ENCODE peak calls at places on chromosomes 16 and 17, in nine cellular contexts. Z is cardiac muscle cell; W is mesendoderm; I is right atrium auricular region; T is endothelial cell of umbilical vein; E is stomach; D is neuronal stem cell; M is OCI-LY7; R is CD8-positive, alpha-beta memory T cell. S is an unnamed sample. For H3K4me1, the result is how much of the 10 kb centered on the place peaks cover.

GRCh38 chr17:82120148-82120547 is 22.1 kb upstream of the FASN start:
- DNase-seq in I (no peak), D (no peak), M (no peak), T (no peak), E (no peak), R (no peak), W (no peak), Z (no peak), S (no peak)

GRCh38 chr16:86833136-86833535 is 254.8 kb downstream of the FOXL1 start:
- DNase-seq in W (no peak), M (no peak), E (no peak), R (no peak), D (no peak), T (no peak), Z (peak), I (no peak), S (no peak)

GRCh38 chr17:48907713-48908046 is 527 bp upstream of the UBE2Z start:
- DNase-seq in W (peak), I (no peak), E (no peak), Z (peak), T (no peak), M (no peak), D (no peak), R (no peak), S (no peak)

GRCh38 chr16:13300066-13300465 is 398.7 kb downstream of the SHISA9 start:
- DNase-seq in M (no peak), I (no peak), T (no peak), W (no peak), D (no peak), R (no peak), E (no peak), Z (no peak), S (no peak)

GRCh38 chr17:38447502-38448095 is 19.3 kb downstream of the ARHGAP23 start:
- DNase-seq in M (no peak), E (no peak), Z (no peak), D (no peak), I (no peak), T (peak), W (no peak), R (no peak), S (no peak)

GRCh38 chr16:349211-349610 is 3.3 kb downstream of the AXIN1 start:
- DNase-seq in E (no peak), M (no peak), W (no peak), R (no peak), I (no peak), D (no peak), Z (no peak), T (no peak), S (no peak)

GRCh38 chr16:684961-685696 is 995 bp upstream of the JMJD8 start:
- DNase-seq in E (no peak), T (no peak), W (no peak), I (no peak), Z (no peak), M (no peak), R (no peak), D (no peak), S (no peak)

GRCh38 chr17:1783834-1784611 is 22.2 kb downstream of the SERPINF1 start:
- DNase-seq in I (peak), M (no peak), D (no peak), E (peak), Z (peak), T (peak), R (no peak), W (peak), S (peak)

GRCh38 chr17:8055851-8056231 is 17.0 kb downstream of the ALOX15B start:
- DNase-seq in Z (peak), W (no peak), E (no peak), D (no peak), R (peak), T (no peak), M (no peak), I (no peak), S (no peak)

DNA sequence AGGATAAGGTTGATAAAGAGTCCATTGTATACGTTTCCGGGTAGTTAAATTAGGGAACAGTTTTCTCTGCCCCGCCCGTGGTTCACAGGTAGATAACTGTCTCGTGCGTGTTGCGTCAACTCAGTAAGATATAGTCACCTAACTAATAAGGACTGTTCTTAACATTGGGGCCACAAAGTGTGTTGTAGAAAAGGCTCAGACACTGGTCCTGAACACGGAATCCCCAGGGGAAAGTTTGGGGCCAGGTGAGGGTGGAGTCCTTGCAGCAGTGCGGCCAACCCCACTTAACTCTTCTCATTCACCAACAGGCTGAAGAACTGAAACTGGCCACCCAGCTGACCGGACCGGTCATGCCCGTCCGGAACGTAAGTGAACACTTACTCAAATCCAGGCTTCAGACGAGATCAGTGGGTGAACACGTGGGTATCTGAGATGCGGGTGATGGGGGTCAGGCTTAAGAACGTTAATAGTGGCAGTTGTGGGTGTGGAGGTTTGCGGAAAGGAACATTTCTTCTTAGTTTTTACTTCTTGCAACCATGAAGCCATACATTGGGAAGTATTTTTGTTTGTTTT is 1.6 kb downstream of the RPL13 start:
- DNase-seq in W (no peak), I (no peak), T (no peak), Z (no peak), D (no peak), M (peak), R (no peak), E (peak), S (no peak)
- H3K27ac ChIP-seq in W (no peak), I (no peak), T (no peak), Z (peak), D (no peak), M (peak), R (peak), E (no peak), S (no peak)

DNA sequence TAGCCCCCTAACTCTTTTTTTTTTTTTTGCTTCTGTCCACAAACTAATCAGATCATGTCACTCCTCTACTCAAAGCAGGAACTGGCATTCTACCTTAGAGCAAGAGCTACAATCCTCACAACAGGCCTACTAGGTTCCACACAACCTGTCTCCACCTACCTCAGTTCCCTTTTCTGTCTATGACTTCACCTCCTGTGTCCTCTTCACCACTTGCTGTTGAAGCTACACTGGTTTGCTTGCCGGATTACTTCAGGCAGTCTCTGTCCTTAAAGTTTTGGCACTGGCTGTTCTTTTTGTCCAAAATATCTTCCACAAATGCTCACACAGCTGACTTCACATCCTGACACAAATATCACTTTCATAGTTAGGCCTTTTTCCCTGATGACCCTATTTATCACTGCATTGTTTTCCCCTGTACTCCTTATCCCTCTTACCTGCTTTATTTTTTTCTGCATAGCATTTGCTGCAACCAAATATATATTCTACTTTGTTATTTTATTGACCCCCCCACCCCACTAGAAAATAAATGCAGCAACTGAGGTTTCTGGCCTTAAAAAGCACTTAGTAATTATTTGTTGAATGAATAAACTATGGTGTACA is 72.0 kb downstream of the KANSL1 start:
- DNase-seq in T (no peak), M (peak), W (no peak), E (no peak), Z (no peak), I (no peak), R (no peak), D (no peak), S (no peak)
- H3K4me1 ChIP-seq in T (under half), M (under half), W (under half), E (half or more), Z (half or more), I (half or more), R (half or more), D (under half), S (under half)

DNA sequence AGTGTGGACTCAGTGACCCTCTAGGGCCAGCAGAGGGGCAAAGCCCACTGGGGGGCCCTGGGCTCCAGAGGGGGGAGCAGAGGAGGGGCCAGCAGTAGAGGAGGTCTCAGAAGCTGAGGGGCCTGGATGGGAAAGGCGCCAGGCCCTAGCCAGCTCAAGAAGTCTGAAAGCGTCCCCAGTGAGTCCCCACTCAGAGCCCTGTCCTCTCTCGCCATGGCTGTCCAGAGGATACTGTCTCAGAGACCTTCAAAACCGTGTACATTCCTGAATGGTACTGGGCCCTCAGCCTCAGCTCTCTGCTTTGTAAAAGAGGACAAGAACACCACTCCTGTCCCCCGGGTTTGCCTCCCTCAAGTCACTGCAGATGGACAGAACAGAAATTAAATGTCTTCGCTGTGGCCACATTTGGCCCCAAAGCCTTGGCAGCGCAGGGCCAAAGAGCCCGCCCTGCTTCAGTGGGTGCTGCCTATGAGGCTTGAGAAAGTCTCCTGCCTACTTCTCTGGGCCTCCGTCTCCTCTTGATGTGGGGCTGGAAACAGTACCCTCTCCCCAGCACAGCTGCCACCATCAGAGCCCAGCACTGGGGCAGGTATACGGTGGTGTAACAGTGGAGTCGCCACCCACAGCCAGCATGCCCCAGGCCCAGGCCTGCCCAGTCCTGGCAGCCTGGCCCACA is 3.6 kb upstream of the TPPP3 start:
- DNase-seq in E (no peak), I (no peak), R (no peak), Z (no peak), D (no peak), M (no peak), W (no peak), T (no peak), S (no peak)
- H3K27ac ChIP-seq in E (peak), I (peak), R (no peak), Z (no peak), D (peak), M (no peak), W (no peak), T (no peak), S (peak)

GRCh38 chr17:77674358-77674757 is 284.1 kb upstream of the TNRC6C start:
- DNase-seq in T (no peak), W (no peak), I (no peak), D (no peak), Z (no peak), R (no peak), E (no peak), M (no peak), S (no peak)
- H3K4me1 ChIP-seq in T (under half), W (under half), I (under half), D (under half), Z (under half), R (under half), E (under half), M (under half), S (under half)

GRCh38 chr17:32127156-32127897 is 15.0 kb upstream of the RHOT1 start:
- DNase-seq in M (peak), I (peak), D (peak), R (peak), Z (peak), T (peak), W (peak), E (peak), S (peak)
- H3K27ac ChIP-seq in M (peak), I (peak), D (peak), R (peak), Z (no peak), T (peak), W (no peak), E (peak), S (peak)

GRCh38 chr17:78940241-78940640 is 15.1 kb upstream of the TIMP2 start:
- DNase-seq in E (no peak), R (no peak), D (no peak), Z (no peak), M (no peak), I (no peak), T (no peak), W (no peak), S (no peak)

GRCh38 chr17:78934681-78935418 is 9.7 kb upstream of the TIMP2 start:
- DNase-seq in E (no peak), R (no peak), T (no peak), W (no peak), Z (no peak), I (no peak), M (no peak), D (no peak), S (no peak)

GRCh38 chr17:78935419-78936323 is 10.5 kb upstream of the TIMP2 start:
- DNase-seq in W (no peak), I (peak), E (peak), M (no peak), D (no peak), Z (peak), R (no peak), T (peak), S (peak)

GRCh38 chr17:78939615-78940014 is 14.4 kb upstream of the TIMP2 start:
- DNase-seq in R (no peak), E (no peak), T (peak), I (no peak), Z (peak), W (no peak), M (no peak), D (no peak), S (no peak)

DNA sequence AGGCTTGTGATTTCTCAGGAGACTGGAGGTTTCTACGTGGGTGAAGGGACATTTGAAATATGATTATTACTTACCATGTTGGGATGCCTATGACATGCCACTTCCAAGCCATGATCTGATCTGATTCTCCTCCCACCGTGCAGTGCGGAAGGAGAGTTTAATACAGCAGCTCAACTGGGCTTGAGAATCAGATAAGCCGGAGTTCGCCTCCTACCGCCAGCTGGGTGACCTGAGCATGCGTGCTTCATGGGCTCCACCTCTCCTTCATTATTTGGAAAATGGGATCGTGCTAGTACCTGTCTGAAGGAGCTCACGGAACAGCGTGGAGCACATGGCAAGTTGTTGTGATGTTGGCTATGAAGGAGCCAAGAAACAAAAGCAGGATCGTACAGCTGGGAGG is 12.4 kb upstream of the TIMP2 start:
- DNase-seq in E (no peak), Z (no peak), T (no peak), W (no peak), D (no peak), M (no peak), I (no peak), R (no peak), S (no peak)
- H3K4me1 ChIP-seq in E (under half), Z (under half), T (under half), W (under half), D (under half), M (under half), I (under half), R (under half), S (under half)

DNA sequence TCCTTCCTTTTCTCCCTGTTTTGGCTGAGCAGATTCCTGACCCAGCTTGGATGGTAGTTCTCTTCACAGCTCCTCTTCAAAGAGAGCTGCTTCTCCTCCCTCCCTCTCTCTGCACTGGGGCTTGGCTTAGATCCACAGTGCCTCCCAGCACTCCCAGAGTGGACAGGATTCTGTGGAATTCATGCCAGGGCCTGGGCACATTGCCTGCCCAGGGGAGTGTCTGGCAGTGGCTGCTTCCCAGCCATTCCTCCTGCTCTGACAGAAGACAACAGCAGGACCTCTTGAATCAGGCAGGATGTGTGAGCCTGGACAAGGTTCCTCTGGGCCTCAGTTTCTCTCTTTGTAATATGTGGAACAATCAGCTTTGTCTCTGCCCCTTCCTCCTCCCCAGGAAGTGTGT is 4.5 kb upstream of the MMP28 start:
- DNase-seq in M (no peak), W (no peak), Z (peak), I (no peak), T (peak), R (no peak), E (peak), D (no peak), S (peak)
- H3K27ac ChIP-seq in M (no peak), W (no peak), Z (no peak), I (peak), T (no peak), R (no peak), E (no peak), D (no peak), S (peak)